ENCODE peak calls at places on chromosomes 5 and 9, in four cellular contexts. M, B, S and T are unnamed samples.

GRCh38 chr5:158056426-158056825 is 197.5 kb upstream of the CLINT1 start:
- DNase-seq in B (no peak), M (no peak), S (no peak), T (no peak)

GRCh38 chr9:12818431-12819000 is 43.7 kb downstream of the LURAP1L start:
- DNase-seq in M (peak), B (peak), S (no peak), T (peak)

GRCh38 chr9:121286973-121287721 is 19.2 kb downstream of the GSN start:
- DNase-seq in B (peak), S (peak), M (peak), T (peak)

GRCh38 chr5:71873202-71873601 is 154.1 kb downstream of the CARTPT start:
- DNase-seq in M (no peak), B (no peak), S (no peak), T (no peak)

GRCh38 chr5:128099944-128100343 is 16.4 kb downstream of the SLC12A2 start:
- DNase-seq in S (no peak), M (no peak), B (no peak), T (no peak)

GRCh38 chr5:180723936-180724335 is 15.9 kb downstream of the OR2Y1 start:
- DNase-seq in S (no peak), M (no peak), B (no peak), T (no peak)

GRCh38 chr9:123710299-123710698 is 219.6 kb downstream of the DENND1A start:
- DNase-seq in B (no peak), M (no peak), S (no peak), T (no peak)

GRCh38 chr5:120314201-120314600 is 149.9 kb upstream of the PRR16 start:
- DNase-seq in S (no peak), B (no peak), M (no peak), T (no peak)

GRCh38 chr9:28758346-28758745 is 1185.1 kb upstream of the C9orf72 start:
- DNase-seq in B (no peak), S (no peak), M (no peak), T (no peak)

GRCh38 chr5:100505984-100506670 is 29.0 kb upstream of the FAM174A start:
- DNase-seq in B (peak), S (peak), M (no peak), T (no peak)

GRCh38 chr9:3434594-3434993 is 91.2 kb downstream of the RFX3 start:
- DNase-seq in M (no peak), S (no peak), B (peak), T (no peak)

GRCh38 chr5:135505973-135506372 is 29.8 kb downstream of the NEUROG1 start:
- DNase-seq in M (no peak), B (no peak), S (no peak), T (no peak)

GRCh38 chr5:147906326-147907095 is at the start of gene C5orf46:
- DNase-seq in S (no peak), M (no peak), B (peak), T (peak)

GRCh38 chr9:98332405-98332831 is 77.0 kb upstream of the TBC1D2 start:
- DNase-seq in M (no peak), B (no peak), S (no peak), T (no peak)

GRCh38 chr5:18375637-18376036 is 741.4 kb downstream of the TAF11L14 start:
- DNase-seq in M (no peak), S (no peak), B (no peak), T (no peak)

GRCh38 chr5:63245271-63245670 is 666.7 kb downstream of the LRRC70 start:
- DNase-seq in B (no peak), S (no peak), M (no peak), T (no peak)

GRCh38 chr5:82894754-82895153 is 182.4 kb downstream of the TMEM167A start:
- DNase-seq in S (no peak), B (no peak), M (no peak), T (no peak)

GRCh38 chr5:57889558-57889957 is 406.9 kb upstream of the ACTBL2 start:
- DNase-seq in B (peak), M (peak), S (peak), T (peak)

GRCh38 chr5:81268797-81269196 is 32.6 kb upstream of the ZCCHC9 start:
- DNase-seq in S (peak), M (no peak), B (peak), T (no peak)

GRCh38 chr9:114174876-114175771 is 19.8 kb downstream of the COL27A1 start:
- DNase-seq in S (no peak), B (peak), M (no peak), T (no peak)

GRCh38 chr5:127019928-127020327 is 10.4 kb downstream of the MARCHF3 start:
- DNase-seq in M (no peak), B (no peak), S (no peak), T (no peak)

GRCh38 chr9:95753762-95754465 is 121.6 kb upstream of the ERCC6L2 start:
- DNase-seq in M (peak), B (no peak), S (no peak), T (no peak)

GRCh38 chr9:130110166-130110565 is 56.5 kb downstream of the GPR107 start:
- DNase-seq in B (no peak), M (peak), S (no peak), T (no peak)

GRCh38 chr9:37994639-37995347 is 74.2 kb downstream of the SHB start:
- DNase-seq in M (no peak), B (peak), S (no peak), T (no peak)

GRCh38 chr5:56012281-56012963 is 17.7 kb upstream of the IL6ST start:
- DNase-seq in B (no peak), S (peak), M (no peak), T (no peak)

GRCh38 chr9:129109504-129109903 is 1.1 kb downstream of the CRAT start:
- DNase-seq in M (peak), B (peak), S (no peak), T (no peak)

GRCh38 chr5:178423431-178423830 is 166.8 kb downstream of the COL23A1 start:
- DNase-seq in M (no peak), B (no peak), S (no peak), T (no peak)

GRCh38 chr9:73437758-73438157 is 286.1 kb downstream of the ANXA1 start:
- DNase-seq in S (no peak), M (no peak), B (no peak), T (no peak)

GRCh38 chr9:121178676-121179372 is 22.8 kb downstream of the RAB14 start:
- DNase-seq in B (peak), M (no peak), S (no peak), T (no peak)

GRCh38 chr5:150781706-150782614 is 3.4 kb downstream of the SMIM3 start:
- DNase-seq in S (peak), M (no peak), B (peak), T (no peak)

GRCh38 chr5:6819521-6819920 is 106.3 kb downstream of the TENT4A start:
- DNase-seq in S (no peak), B (peak), M (peak), T (no peak)
- TF ChIP-seq CTCF in S (no peak), B (peak), M (peak), T (no peak)

GRCh38 chr9:131420913-131421312 is 27.0 kb downstream of the PRRC2B start:
- DNase-seq in B (peak), S (no peak), M (peak), T (no peak)
- TF ChIP-seq CTCF in B (peak), S (no peak), M (peak), T (no peak)

GRCh38 chr9:89419978-89420394 is 77.9 kb downstream of the SEMA4D start:
- DNase-seq in B (no peak), S (no peak), M (no peak), T (no peak)
- TF ChIP-seq CTCF in B (no peak), S (no peak), M (no peak), T (no peak)

GRCh38 chr9:99947395-99947794 is 40.9 kb downstream of the STX17 start:
- DNase-seq in S (no peak), B (no peak), M (peak), T (no peak)
- TF ChIP-seq CTCF in S (peak), B (no peak), M (no peak), T (no peak)

GRCh38 chr5:77842247-77842646 is 66.1 kb upstream of the TBCA start:
- DNase-seq in M (no peak), S (no peak), B (no peak), T (no peak)

GRCh38 chr5:77846422-77847128 is 70.4 kb upstream of the TBCA start:
- DNase-seq in S (no peak), M (peak), B (no peak), T (no peak)

GRCh38 chr5:77845273-77845646 is 69.1 kb upstream of the TBCA start:
- DNase-seq in S (no peak), B (no peak), M (no peak), T (no peak)

GRCh38 chr5:77843570-77844407 is 67.7 kb upstream of the TBCA start:
- DNase-seq in M (peak), B (peak), S (no peak), T (no peak)

DNA sequence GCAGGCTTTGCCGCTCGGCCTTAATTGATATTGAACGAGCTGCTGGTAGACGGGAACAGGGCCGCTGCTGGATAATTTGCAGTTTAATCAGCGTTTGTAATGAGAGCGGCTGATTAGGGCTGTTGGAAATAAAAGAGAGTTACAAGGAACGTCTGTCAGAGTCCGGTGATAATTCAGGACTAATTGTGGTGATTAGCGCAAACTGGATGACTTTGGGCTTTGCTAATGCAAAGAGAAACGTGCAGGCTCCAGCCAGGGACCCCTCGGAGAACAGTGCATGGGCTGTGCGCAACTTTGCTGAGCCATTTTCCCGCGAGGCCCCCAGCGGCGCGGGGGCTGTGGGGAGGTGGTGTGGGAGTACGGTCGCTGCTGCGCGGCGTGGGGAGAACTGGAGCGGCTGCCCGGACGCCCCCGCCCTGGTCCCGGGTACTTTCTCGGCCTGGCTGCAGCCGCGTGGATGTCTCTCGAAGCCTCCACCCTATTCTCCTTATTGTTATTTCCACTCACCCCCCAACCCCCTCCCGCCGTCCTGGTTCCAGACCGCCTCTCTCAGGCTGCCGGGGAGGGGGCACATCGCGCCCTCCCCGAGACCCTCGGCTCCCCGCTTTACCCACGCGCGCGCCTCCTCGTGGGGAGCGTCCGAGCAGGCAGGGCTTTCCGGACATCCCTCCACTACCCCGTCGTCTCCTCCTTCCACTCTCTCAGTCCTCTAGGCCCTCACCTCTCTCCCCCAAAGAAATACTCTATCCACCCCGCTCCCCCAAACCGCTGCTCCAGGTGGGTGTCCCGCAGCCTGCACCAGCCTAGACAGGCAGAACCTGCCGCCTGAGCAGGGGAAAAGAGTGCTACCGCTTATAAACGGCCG is 68.5 kb upstream of the TBCA start:
- DNase-seq in S (no peak), B (no peak), M (peak), T (no peak)
- TF ChIP-seq CTCF in S (no peak), B (peak), M (no peak), T (no peak)

DNA sequence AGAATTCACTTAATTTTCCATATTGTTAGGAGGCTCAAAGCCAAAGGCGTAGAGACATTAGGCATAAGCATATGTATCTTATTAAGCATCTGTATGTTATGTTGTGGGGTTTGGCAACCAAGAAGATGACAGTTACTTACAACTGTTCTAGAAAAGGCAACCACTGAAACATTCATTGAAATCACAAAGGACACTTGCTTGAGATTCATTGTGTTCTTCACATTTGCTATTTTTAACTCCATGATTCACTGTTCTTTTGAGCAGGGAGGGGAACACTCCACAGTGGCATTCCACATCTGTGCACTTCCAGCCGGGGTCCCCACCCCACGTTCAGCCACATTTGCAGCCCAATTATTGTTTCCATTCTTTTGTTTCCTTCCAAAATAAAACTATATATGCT is 107.1 kb downstream of the PALM2AKAP2 start:
- DNase-seq in B (no peak), M (no peak), S (peak), T (no peak)
- TF ChIP-seq CTCF in B (no peak), M (no peak), S (no peak), T (no peak)